ENCODE peak calls at places on chromosome 11, in eight cellular contexts. C, N, F, T, S, D, Z and U are unnamed samples.
A peak's percentile ranks its signal among the peaks of the same experiment; 100 is the strongest.

GRCh38 chr11:61626580-61627380 is 45.9 kb upstream of the SYT7 start:
- DNase-seq in Z (no peak), F (peak; percentile 34), T (no peak), S (no peak), C (no peak), N (peak; percentile 79), D (no peak), U (no peak)

GRCh38 chr11:94650756-94651155 is 83.6 kb downstream of the PIWIL4 start:
- DNase-seq in F (no peak), T (no peak), S (no peak), D (no peak), C (no peak), N (no peak), Z (peak; percentile 67), U (no peak)

GRCh38 chr11:107996025-107996776 is 12.5 kb upstream of the CUL5 start:
- DNase-seq in F (no peak), S (no peak), Z (no peak), N (no peak), D (no peak), C (no peak), T (no peak), U (no peak)

GRCh38 chr11:71963468-71963867 is 34.6 kb downstream of the RNF121 start:
- DNase-seq in S (no peak), C (no peak), Z (no peak), D (no peak), F (no peak), N (no peak), T (no peak), U (no peak)

GRCh38 chr11:1230456-1231395 is 7.9 kb downstream of the MUC5B start:
- DNase-seq in D (no peak), Z (no peak), T (no peak), N (no peak), C (no peak), F (no peak), S (peak; percentile 71), U (no peak)

GRCh38 chr11:36746886-36747710 is 149.1 kb upstream of the RAG2 start:
- DNase-seq in T (peak; percentile 86), F (peak; percentile 87), N (peak; percentile 95), C (peak; percentile 71), S (peak; percentile 76), Z (peak; percentile 74), D (peak; percentile 90), U (peak; percentile 89)

GRCh38 chr11:119560291-119560690 is 137.3 kb upstream of the THY1 start:
- DNase-seq in Z (no peak), N (no peak), D (no peak), F (no peak), S (no peak), C (no peak), T (no peak), U (no peak)

GRCh38 chr11:85705805-85706204 is 19.8 kb upstream of the CCDC89 start:
- DNase-seq in N (no peak), C (no peak), S (no peak), Z (no peak), F (no peak), D (no peak), T (no peak), U (no peak)

GRCh38 chr11:64674774-64675173 is 48.2 kb downstream of the NRXN2 start:
- DNase-seq in S (no peak), Z (no peak), N (no peak), D (no peak), T (no peak), F (no peak), C (peak; percentile 72), U (no peak)

GRCh38 chr11:64672875-64673274 is 50.1 kb downstream of the NRXN2 start:
- DNase-seq in D (no peak), C (no peak), F (no peak), S (no peak), Z (no peak), T (no peak), N (no peak), U (no peak)

GRCh38 chr11:64670975-64671374 is 52.0 kb downstream of the NRXN2 start:
- DNase-seq in F (no peak), Z (no peak), D (no peak), N (no peak), T (no peak), S (no peak), C (no peak), U (no peak)

GRCh38 chr11:64675417-64676252 is 47.4 kb downstream of the NRXN2 start:
- DNase-seq in N (no peak), D (no peak), Z (no peak), C (no peak), S (peak; percentile 59), T (no peak), F (no peak), U (no peak)

DNA sequence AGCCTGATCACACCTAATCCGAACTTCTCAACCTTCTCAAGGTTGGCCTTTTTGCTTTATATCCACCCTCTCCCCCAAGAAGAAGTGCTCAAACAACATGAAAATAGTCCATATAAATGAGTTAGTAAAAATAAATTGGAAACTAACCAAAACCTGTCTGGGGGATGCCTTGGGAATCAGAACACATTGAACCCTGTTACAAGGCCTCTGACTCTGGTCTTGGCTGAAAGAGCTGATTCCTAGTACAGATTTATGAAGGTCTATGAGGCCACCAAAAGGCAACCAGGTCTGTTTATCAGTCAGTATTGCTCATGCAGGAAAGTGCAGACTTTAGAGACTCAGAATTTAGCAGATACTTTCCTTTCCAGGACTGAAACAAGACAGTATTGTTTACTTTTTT is 49.7 kb downstream of the NRXN2 start:
- DNase-seq in N (no peak), Z (no peak), C (no peak), S (no peak), D (no peak), F (no peak), T (no peak), U (no peak)
- TF ChIP-seq POLR2AphosphoS5 in N (no peak), Z (no peak), C (no peak), S (no peak), D (no peak), F (no peak), T (no peak), U (no peak)

GRCh38 chr11:130416537-130416896 is 11.9 kb downstream of the ADAMTS8 start:
- DNase-seq in Z (no peak), S (no peak), F (no peak), T (no peak), N (no peak), C (no peak), D (no peak), U (no peak)

GRCh38 chr11:130414107-130415088 is 14.0 kb downstream of the ADAMTS8 start:
- DNase-seq in F (no peak), T (no peak), D (no peak), C (no peak), Z (no peak), N (no peak), S (no peak), U (no peak)

GRCh38 chr11:130415719-130416536 is 12.5 kb downstream of the ADAMTS8 start:
- DNase-seq in T (no peak), N (no peak), F (no peak), S (no peak), D (no peak), Z (no peak), C (no peak), U (no peak)

GRCh38 chr11:130411223-130411622 is 17.2 kb downstream of the ADAMTS8 start:
- DNase-seq in N (no peak), F (no peak), D (no peak), T (no peak), S (no peak), Z (no peak), C (no peak), U (no peak)

GRCh38 chr11:130413383-130414106 is 14.9 kb downstream of the ADAMTS8 start:
- DNase-seq in F (no peak), N (no peak), C (no peak), D (no peak), T (no peak), Z (no peak), S (no peak), U (peak; percentile 28)
- TF ChIP-seq REST in F (no peak), N (no peak), C (no peak), D (no peak), T (no peak), Z (no peak), S (no peak), U (no peak)

GRCh38 chr11:12897390-12897789 is 111.7 kb upstream of the RASSF10 start:
- DNase-seq in C (no peak), S (no peak), D (no peak), Z (no peak), T (no peak), F (no peak), N (no peak), U (no peak)

GRCh38 chr11:12889243-12889642 is 119.9 kb upstream of the RASSF10 start:
- DNase-seq in T (no peak), F (no peak), S (no peak), N (no peak), C (no peak), D (no peak), Z (peak; percentile 10), U (no peak)

GRCh38 chr11:12890476-12890875 is 118.6 kb upstream of the RASSF10 start:
- DNase-seq in D (no peak), S (no peak), N (no peak), F (no peak), Z (no peak), T (no peak), C (no peak), U (no peak)

GRCh38 chr11:12897867-12898266 is 111.2 kb upstream of the RASSF10 start:
- DNase-seq in Z (no peak), T (no peak), N (no peak), F (no peak), C (no peak), D (no peak), S (no peak), U (no peak)

GRCh38 chr11:12893787-12894672 is 115.1 kb upstream of the RASSF10 start:
- DNase-seq in F (peak; percentile 39), C (no peak), S (peak; percentile 62), N (peak; percentile 85), T (peak; percentile 15), D (peak; percentile 65), Z (no peak), U (peak; percentile 13)
- TF ChIP-seq POLR2AphosphoS5 in F (no peak), C (no peak), S (peak; percentile 49), N (no peak), T (no peak), D (no peak), Z (no peak), U (no peak)

GRCh38 chr11:18065572-18065971 is 19.5 kb upstream of the TPH1 start:
- DNase-seq in S (no peak), F (no peak), D (no peak), C (no peak), T (no peak), N (no peak), Z (no peak), U (no peak)

GRCh38 chr11:18063131-18063530 is 17.1 kb upstream of the TPH1 start:
- DNase-seq in N (no peak), F (no peak), S (no peak), Z (no peak), D (no peak), T (no peak), C (no peak), U (no peak)

GRCh38 chr11:18064450-18065048 is 18.5 kb upstream of the TPH1 start:
- DNase-seq in N (no peak), S (no peak), F (no peak), T (no peak), C (no peak), Z (no peak), D (no peak), U (no peak)

GRCh38 chr11:18064035-18064434 is 18.0 kb upstream of the TPH1 start:
- DNase-seq in T (no peak), C (no peak), D (no peak), S (no peak), F (no peak), Z (no peak), N (no peak), U (no peak)

DNA sequence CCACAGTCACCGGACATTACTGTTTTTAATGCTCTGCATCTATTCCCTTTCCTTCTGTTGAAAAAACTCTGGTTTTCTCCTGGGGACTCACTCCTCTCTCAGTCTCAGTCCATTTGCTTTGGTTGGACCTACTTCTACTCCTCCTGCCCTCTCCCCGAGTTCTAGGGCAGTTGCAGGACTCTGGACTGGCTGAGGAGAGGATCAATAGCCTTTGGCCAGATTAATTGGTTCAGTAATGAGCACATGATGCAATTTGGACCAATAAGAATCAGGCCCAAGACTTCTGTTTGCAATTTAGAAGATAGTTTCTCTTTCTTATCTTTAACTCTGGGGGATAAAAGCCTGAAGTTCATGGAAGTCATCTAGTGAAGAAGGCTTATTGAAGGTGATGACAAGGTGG is 15.3 kb upstream of the TPH1 start:
- DNase-seq in D (no peak), S (no peak), N (no peak), F (no peak), T (no peak), Z (no peak), C (no peak), U (no peak)
- TF ChIP-seq REST in D (no peak), S (no peak), N (no peak), F (no peak), T (no peak), Z (no peak), C (no peak), U (no peak)